ENCODE peak calls at places on chromosomes 12 and 14, in seven cellular contexts. H is SK-N-SH, T is HCT116, P is K562, U is GM12878, R is H1, K is HepG2. G is an unnamed sample.

GRCh38 chr12:127383281-127383680 is 883.7 kb upstream of the TMEM132C start:
- DNase-seq in H (no peak), T (no peak), P (no peak), U (no peak), R (no peak), K (no peak), G (no peak)

GRCh38 chr12:102950950-102951490 is 6.5 kb upstream of the ASCL1 start:
- DNase-seq in H (no peak), T (no peak), P (no peak), U (no peak), R (no peak), K (no peak), G (no peak)

GRCh38 chr12:80593766-80594165 is 113.7 kb upstream of the MYF6 start:
- DNase-seq in H (no peak), T (no peak), P (no peak), U (no peak), R (no peak), K (no peak), G (no peak)

GRCh38 chr14:56120091-56120632 is 2.0 kb downstream of the PELI2 start:
- DNase-seq in H (peak; percentile 15), T (no peak), P (no peak), U (no peak), R (no peak), K (no peak), G (no peak)

GRCh38 chr12:54749191-54749818 is 101.1 kb upstream of the DCD start:
- DNase-seq in H (peak; percentile 23), T (peak; percentile 37), P (peak; percentile 36), U (peak; percentile 5), R (no peak), K (peak; percentile 26), G (peak; percentile 70)

GRCh38 chr14:79275367-79275655 is 936.0 kb downstream of the DIO2 start:
- DNase-seq in H (no peak), T (no peak), P (no peak), U (no peak), R (no peak), K (no peak), G (no peak)

GRCh38 chr14:54564799-54565235 is 2.1 kb upstream of the SAMD4A start:
- DNase-seq in H (no peak), T (no peak), P (no peak), U (no peak), R (no peak), K (peak; percentile 13), G (peak; percentile 27)

GRCh38 chr14:103547941-103548462 is 14.5 kb downstream of the BAG5 start:
- DNase-seq in H (peak; percentile 27), T (no peak), P (no peak), U (no peak), R (no peak), K (no peak), G (no peak)

GRCh38 chr12:115730975-115731541 is 546.4 kb downstream of the MED13L start:
- DNase-seq in H (no peak), T (no peak), P (no peak), U (no peak), R (no peak), K (no peak), G (no peak)

GRCh38 chr12:62190081-62190480 is 70.1 kb upstream of the USP15 start:
- DNase-seq in H (no peak), T (no peak), P (no peak), U (no peak), R (no peak), K (no peak), G (no peak)

GRCh38 chr14:101201535-101202125 is 298.1 kb upstream of the RTL1 start:
- DNase-seq in H (no peak), T (no peak), P (no peak), U (no peak), R (peak; percentile 14), K (no peak), G (no peak)

GRCh38 chr12:12033589-12034223 is 37.0 kb upstream of the BCL2L14 start:
- DNase-seq in H (no peak), T (no peak), P (no peak), U (no peak), R (peak; percentile 30), K (no peak), G (no peak)

GRCh38 chr12:109833307-109834189 is at the start of gene TRPV4:
- DNase-seq in H (peak; percentile 87), T (no peak), P (peak; percentile 85), U (no peak), R (peak; percentile 77), K (no peak), G (no peak)

GRCh38 chr12:115791331-115791730 is 486.2 kb downstream of the MED13L start:
- DNase-seq in H (no peak), T (no peak), P (no peak), U (no peak), R (no peak), K (no peak), G (no peak)

GRCh38 chr12:131010376-131011131 is 56.8 kb downstream of the ADGRD1 start:
- DNase-seq in H (no peak), T (no peak), P (no peak), U (no peak), R (no peak), K (no peak), G (no peak)

GRCh38 chr12:22981711-22982110 is 356.7 kb downstream of the ETNK1 start:
- DNase-seq in H (no peak), T (no peak), P (no peak), U (no peak), R (no peak), K (no peak), G (peak; percentile 27)

DNA sequence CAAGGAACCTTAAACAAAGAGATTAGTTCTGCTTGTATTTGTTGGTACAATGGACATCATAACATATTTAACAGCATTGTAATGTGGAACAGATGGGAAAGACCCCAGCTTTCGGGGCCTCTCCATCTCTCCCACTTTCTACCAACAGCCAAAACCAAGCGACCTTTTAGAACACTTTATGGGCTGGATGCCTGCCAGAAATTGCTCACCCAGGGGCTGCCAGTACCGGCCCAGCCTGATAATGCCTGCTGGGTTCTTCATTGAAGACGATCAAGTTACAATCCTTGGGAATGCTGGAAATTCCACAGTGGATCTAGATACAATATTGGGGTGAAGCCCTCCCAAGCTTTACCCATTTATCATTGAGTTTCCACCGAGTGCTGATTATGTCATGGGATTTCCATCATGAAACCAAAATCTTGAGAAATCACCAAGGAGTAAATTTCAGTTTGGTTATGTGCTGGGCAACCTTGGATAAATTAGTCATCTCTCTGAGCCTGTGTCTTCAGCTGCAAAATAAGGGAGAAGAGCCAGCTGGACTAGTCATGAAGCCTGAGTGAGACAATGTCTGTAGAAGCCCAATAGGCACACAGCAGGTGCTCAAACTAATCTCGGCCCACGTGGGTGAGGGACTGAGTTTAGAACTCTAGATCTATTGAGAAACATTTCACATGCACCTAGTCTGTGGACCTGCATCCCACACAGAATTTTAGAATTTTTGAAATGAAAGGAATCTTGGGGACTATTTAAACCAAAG is 75.5 kb upstream of the CLMN start:
- DNase-seq in H (no peak), T (no peak), P (no peak), U (no peak), R (no peak), K (no peak), G (no peak)
- TF ChIP-seq JUND in H (no peak), T (no peak), P (no peak), U (no peak), R (no peak), K (no peak), G (no peak)

GRCh38 chr14:58865520-58866281 is 227.9 kb downstream of the DACT1 start:
- DNase-seq in H (peak; percentile 25), T (no peak), P (no peak), U (no peak), R (no peak), K (no peak), G (no peak)

GRCh38 chr14:58863576-58864345 is 226.0 kb downstream of the DACT1 start:
- DNase-seq in H (no peak), T (no peak), P (no peak), U (no peak), R (no peak), K (no peak), G (no peak)

GRCh38 chr14:58864751-58865519 is 227.2 kb downstream of the DACT1 start:
- DNase-seq in H (peak; percentile 50), T (no peak), P (no peak), U (no peak), R (no peak), K (no peak), G (no peak)

GRCh38 chr14:58862421-58862820 is 224.7 kb downstream of the DACT1 start:
- DNase-seq in H (no peak), T (no peak), P (no peak), U (no peak), R (no peak), K (no peak), G (no peak)

DNA sequence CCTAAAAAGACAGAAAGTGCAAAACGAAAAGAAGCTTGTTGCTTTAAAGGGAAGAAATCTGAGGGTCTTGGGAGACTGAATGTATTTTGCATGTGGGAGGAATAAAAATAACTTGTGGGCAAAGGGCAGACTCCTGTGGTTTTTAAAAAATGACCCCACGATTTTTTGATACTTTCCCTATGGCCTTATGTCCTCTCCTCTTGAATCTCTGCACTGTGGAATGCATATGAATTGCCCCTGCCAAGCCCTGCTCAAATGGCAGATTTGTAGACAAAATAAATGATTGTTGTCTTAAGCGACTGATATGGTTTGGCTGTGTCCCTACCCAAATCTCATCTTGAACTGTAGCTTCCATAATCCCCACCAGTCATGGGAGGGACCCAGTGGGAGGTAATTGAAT is 223.8 kb downstream of the DACT1 start:
- DNase-seq in H (no peak), T (no peak), P (no peak), U (no peak), R (no peak), K (no peak), G (no peak)
- TF ChIP-seq JUND in H (no peak), T (no peak), P (no peak), U (no peak), R (no peak), K (no peak), G (no peak)

DNA sequence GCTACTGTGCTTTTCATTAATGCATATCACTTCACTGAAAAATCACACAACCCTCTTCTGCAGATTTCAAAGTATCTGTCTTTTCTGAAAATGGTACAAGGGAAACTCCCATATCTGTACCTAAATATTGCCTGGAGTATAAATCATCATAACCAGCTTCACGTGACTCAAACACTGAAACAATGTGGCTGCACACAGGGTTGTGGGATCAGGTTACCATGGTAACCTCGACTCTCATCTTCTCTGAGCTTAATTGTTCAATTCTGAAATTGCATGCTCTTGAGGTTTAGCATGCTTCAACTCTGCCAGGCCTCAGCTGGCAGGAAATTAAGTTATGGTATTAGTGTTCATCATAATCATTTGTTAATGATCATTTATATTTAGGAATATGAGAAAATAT is 77.5 kb upstream of the CPSF6 start:
- DNase-seq in H (peak; percentile 58), T (no peak), P (peak; percentile 19), U (peak; percentile 83), R (no peak), K (no peak), G (no peak)
- TF ChIP-seq JUND in H (no peak), T (no peak), P (no peak), U (no peak), R (no peak), K (no peak), G (no peak)

DNA sequence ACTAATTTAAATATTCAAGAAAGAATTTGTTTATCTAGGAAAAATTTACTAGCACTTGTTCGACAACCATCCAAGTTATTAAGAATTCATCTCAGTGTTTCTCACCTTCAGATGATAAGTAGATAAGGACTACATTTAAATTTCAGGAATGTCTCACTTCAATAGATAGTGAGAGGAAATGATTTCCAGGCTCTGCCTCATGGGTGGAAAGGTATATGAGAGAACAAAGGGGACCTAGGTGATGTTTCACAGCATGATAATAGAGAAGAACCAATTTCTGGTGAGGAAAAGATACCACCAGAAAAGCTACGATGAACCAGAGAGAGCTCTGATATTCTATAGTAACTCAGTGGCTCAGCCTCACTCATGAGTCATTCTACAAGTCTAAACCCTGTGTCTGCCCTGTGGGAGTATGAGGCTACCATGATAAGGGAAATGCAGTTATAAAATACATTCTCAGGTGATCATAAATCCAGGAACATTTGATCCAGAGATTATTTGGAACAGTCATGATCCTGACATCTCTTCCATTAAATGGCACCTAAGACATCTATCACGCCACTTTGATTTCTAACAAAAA is 202.7 kb upstream of the LMNTD1 start:
- DNase-seq in H (no peak), T (no peak), P (no peak), U (no peak), R (no peak), K (no peak), G (no peak)
- TF ChIP-seq JUND in H (no peak), T (no peak), P (no peak), U (no peak), R (no peak), K (no peak), G (no peak)

G was measured in T47D.